ENCODE peak calls at places on chromosomes 6 and 20, in six cellular contexts. T is kidney tubule cell; Q is T-cell; W is KG1; P is GM03348; J is CD8-positive, alpha-beta T cell. D is an unnamed sample.

GRCh38 chr20:15925376-15925775 is 647.9 kb downstream of the KIF16B start:
- DNase-seq in P (no peak), Q (no peak), J (no peak), W (no peak), T (no peak), D (no peak)

GRCh38 chr6:105601541-105602174 is 198.8 kb upstream of the PREP start:
- DNase-seq in T (peak), Q (no peak), W (no peak), P (peak), J (no peak), D (peak)

GRCh38 chr6:70371454-70372105 is 41.7 kb upstream of the FAM135A start:
- DNase-seq in Q (no peak), W (peak), J (no peak), P (peak), T (peak), D (peak)

GRCh38 chr6:77715588-77715987 is 62.7 kb downstream of the MEI4 start:
- DNase-seq in W (no peak), Q (no peak), J (no peak), T (no peak), P (no peak), D (no peak)

GRCh38 chr6:11682525-11682924 is 96.1 kb downstream of the ADTRP start:
- DNase-seq in P (no peak), Q (no peak), W (no peak), J (no peak), T (no peak), D (no peak)

GRCh38 chr6:147023581-147023980 is 180.6 kb upstream of the STXBP5 start:
- DNase-seq in P (no peak), W (no peak), T (peak), J (no peak), Q (no peak), D (no peak)

GRCh38 chr20:23923891-23924435 is 44.4 kb upstream of the CST5 start:
- DNase-seq in T (no peak), P (no peak), W (no peak), Q (no peak), J (no peak), D (no peak)

GRCh38 chr6:157272372-157272771 is 50.9 kb downstream of the TMEM242 start:
- DNase-seq in Q (no peak), P (no peak), J (no peak), W (no peak), T (no peak), D (no peak)

GRCh38 chr6:129592516-129593232 is 117.3 kb downstream of the ARHGAP18 start:
- DNase-seq in T (no peak), J (no peak), Q (no peak), W (no peak), P (no peak), D (no peak)

GRCh38 chr20:37387519-37388269 is 41.8 kb downstream of the SRC start:
- DNase-seq in Q (no peak), W (no peak), P (no peak), T (no peak), J (no peak), D (no peak)

GRCh38 chr6:30752164-30752927 is 8.0 kb upstream of the IER3 start:
- DNase-seq in W (no peak), T (peak), Q (no peak), P (peak), J (no peak), D (peak)

GRCh38 chr6:14881399-14881798 is 364.5 kb upstream of the JARID2 start:
- DNase-seq in J (no peak), T (peak), P (peak), Q (no peak), W (no peak), D (peak)

GRCh38 chr6:130969807-130970491 is 93.1 kb downstream of the EPB41L2 start:
- DNase-seq in W (no peak), T (no peak), P (peak), J (no peak), Q (no peak), D (no peak)

GRCh38 chr6:21856844-21857243 is 263.3 kb downstream of the SOX4 start:
- DNase-seq in W (no peak), J (no peak), T (no peak), P (no peak), Q (no peak), D (no peak)

GRCh38 chr6:2961971-2962370 is 9.4 kb downstream of the SERPINB6 start:
- DNase-seq in P (no peak), T (peak), W (no peak), J (no peak), Q (no peak), D (no peak)

GRCh38 chr6:38103921-38104320 is 284.4 kb downstream of the ZFAND3 start:
- DNase-seq in P (no peak), W (no peak), Q (no peak), J (no peak), T (no peak), D (no peak)

GRCh38 chr6:45138765-45139164 is 189.4 kb upstream of the RUNX2 start:
- DNase-seq in J (no peak), T (no peak), P (no peak), Q (no peak), W (no peak), D (no peak)

GRCh38 chr20:63754008-63754407 is 14.4 kb downstream of the SLC2A4RG start:
- DNase-seq in T (no peak), W (no peak), P (no peak), Q (no peak), J (no peak), D (no peak)

GRCh38 chr6:40268166-40268958 is 318.8 kb downstream of the LRFN2 start:
- DNase-seq in Q (no peak), P (no peak), T (no peak), J (no peak), W (no peak), D (no peak)

GRCh38 chr6:1636971-1637871 is 27.5 kb downstream of the FOXC1 start:
- DNase-seq in P (no peak), Q (no peak), W (no peak), T (peak), J (no peak), D (peak)

GRCh38 chr6:30311101-30311500 is 15.6 kb upstream of the TRIM39 start:
- DNase-seq in Q (no peak), W (no peak), J (no peak), P (no peak), T (no peak), D (no peak)

GRCh38 chr20:48335421-48336090 is 492.2 kb downstream of the PREX1 start:
- DNase-seq in J (no peak), W (no peak), P (no peak), Q (no peak), T (no peak), D (no peak)

GRCh38 chr6:132259070-132259469 is 142.2 kb downstream of the MOXD1 start:
- DNase-seq in Q (no peak), T (peak), W (no peak), P (peak), J (no peak), D (peak)

GRCh38 chr6:101926149-101926925 is 532.8 kb downstream of the GRIK2 start:
- DNase-seq in T (peak), W (no peak), P (peak), Q (no peak), J (no peak), D (peak)

GRCh38 chr6:39083111-39083702 is 31.8 kb downstream of the SAYSD1 start:
- DNase-seq in Q (no peak), J (no peak), P (no peak), T (no peak), W (no peak), D (no peak)